ENCODE peak calls at places on chromosome 6, in six cellular contexts. L, N, R, J, D and P are unnamed samples.
A peak's percentile ranks its signal among the peaks of the same experiment; 100 is the strongest.

GRCh38 chr6:39370021-39370420 is 47.5 kb upstream of the KCNK16 start:
- DNase-seq in L (no peak), N (no peak), R (no peak), J (no peak), D (no peak), P (no peak)

GRCh38 chr6:7833753-7834075 is 76.9 kb downstream of the TXNDC5 start:
- DNase-seq in L (no peak), N (no peak), R (no peak), J (no peak), D (no peak), P (no peak)

GRCh38 chr6:17015144-17015543 is 86.7 kb upstream of the STMND1 start:
- DNase-seq in L (no peak), N (no peak), R (no peak), J (no peak), D (no peak), P (no peak)

GRCh38 chr6:127201321-127201720 is 65.3 kb upstream of the RNF146 start:
- DNase-seq in L (no peak), N (no peak), R (no peak), J (no peak), D (no peak), P (no peak)

GRCh38 chr6:90249044-90249443 is 47.6 kb downstream of the BACH2 start:
- DNase-seq in L (no peak), N (no peak), R (no peak), J (no peak), D (no peak), P (no peak)

GRCh38 chr6:125526007-125526720 is 223.3 kb upstream of the HEY2 start:
- DNase-seq in L (no peak), N (no peak), R (no peak), J (no peak), D (no peak), P (no peak)

GRCh38 chr6:23890543-23891227 is 235.3 kb upstream of the NRSN1 start:
- DNase-seq in L (no peak), N (no peak), R (no peak), J (no peak), D (no peak), P (no peak)

GRCh38 chr6:32047084-32047478 is 8.9 kb downstream of the CYP21A2 start:
- DNase-seq in L (no peak), N (no peak), R (peak; percentile 79), J (no peak), D (no peak), P (no peak)

GRCh38 chr6:158672726-158673125 is 22.9 kb downstream of the SYTL3 start:
- DNase-seq in L (no peak), N (no peak), R (no peak), J (no peak), D (no peak), P (no peak)

GRCh38 chr6:53322188-53323029 is 26.3 kb downstream of the ELOVL5 start:
- DNase-seq in L (no peak), N (no peak), R (no peak), J (no peak), D (no peak), P (no peak)

GRCh38 chr6:30612687-30613248 is 4.3 kb downstream of the PPP1R10 start:
- DNase-seq in L (no peak), N (no peak), R (no peak), J (no peak), D (no peak), P (no peak)

GRCh38 chr6:156980515-156980914 is 203.3 kb downstream of the ARID1B start:
- DNase-seq in L (no peak), N (no peak), R (no peak), J (no peak), D (no peak), P (no peak)

GRCh38 chr6:110875548-110876169 is 1.1 kb downstream of the AMD1 start:
- DNase-seq in L (peak; percentile 22), N (peak; percentile 65), R (peak; percentile 92), J (no peak), D (peak; percentile 56), P (peak; percentile 64)

GRCh38 chr6:14888575-14889000 is 357.3 kb upstream of the JARID2 start:
- DNase-seq in L (no peak), N (no peak), R (peak; percentile 91), J (no peak), D (no peak), P (no peak)